ENCODE peak calls at places on chromosomes 4 and X, in eight cellular contexts. M is HCT116, R is SK-N-SH, C is GM23338, E is HepG2, K is K562, V is GM12878, L is H1. F is an unnamed sample.

GRCh38 chr4:101232074-101232776 is 115.1 kb downstream of the PPP3CA start:
- DNase-seq in M (no peak), R (no peak), C (no peak), E (no peak), K (no peak), V (no peak), L (no peak), F (peak)

GRCh38 chrX:101682723-101683122 is 23.1 kb upstream of the ARMCX2 start:
- DNase-seq in M (no peak), R (no peak), C (no peak), E (no peak), K (no peak), V (no peak), L (no peak), F (peak)

GRCh38 chr4:184310171-184310567 is 92.5 kb upstream of the ENPP6 start:
- DNase-seq in M (no peak), R (no peak), C (peak), E (no peak), K (peak), V (no peak), L (no peak), F (peak)

GRCh38 chr4:124429746-124430250 is 282.7 kb downstream of the ANKRD50 start:
- DNase-seq in M (no peak), R (no peak), C (no peak), E (no peak), K (no peak), V (no peak), L (no peak), F (peak)

GRCh38 chr4:61918507-61919462 is 718.7 kb downstream of the ADGRL3 start:
- DNase-seq in M (no peak), R (no peak), C (no peak), E (no peak), K (no peak), V (no peak), L (no peak), F (no peak)

GRCh38 chr4:143773998-143774898 is 73.8 kb upstream of the FREM3 start:
- DNase-seq in M (peak), R (peak), C (peak), E (peak), K (peak), V (peak), L (peak), F (peak)

GRCh38 chr4:87037921-87038320 is 103.1 kb downstream of the AFF1 start:
- DNase-seq in M (no peak), R (no peak), C (no peak), E (no peak), K (no peak), V (no peak), L (no peak), F (no peak)

GRCh38 chr4:188680667-188681063 is 541.4 kb downstream of the TRIML1 start:
- DNase-seq in M (no peak), R (no peak), C (no peak), E (no peak), K (no peak), V (no peak), L (no peak), F (no peak)

GRCh38 chr4:133150643-133151300 is 1.7 kb downstream of the PCDH10 start:
- DNase-seq in M (no peak), R (peak), C (peak), E (no peak), K (no peak), V (no peak), L (no peak), F (peak)

DNA sequence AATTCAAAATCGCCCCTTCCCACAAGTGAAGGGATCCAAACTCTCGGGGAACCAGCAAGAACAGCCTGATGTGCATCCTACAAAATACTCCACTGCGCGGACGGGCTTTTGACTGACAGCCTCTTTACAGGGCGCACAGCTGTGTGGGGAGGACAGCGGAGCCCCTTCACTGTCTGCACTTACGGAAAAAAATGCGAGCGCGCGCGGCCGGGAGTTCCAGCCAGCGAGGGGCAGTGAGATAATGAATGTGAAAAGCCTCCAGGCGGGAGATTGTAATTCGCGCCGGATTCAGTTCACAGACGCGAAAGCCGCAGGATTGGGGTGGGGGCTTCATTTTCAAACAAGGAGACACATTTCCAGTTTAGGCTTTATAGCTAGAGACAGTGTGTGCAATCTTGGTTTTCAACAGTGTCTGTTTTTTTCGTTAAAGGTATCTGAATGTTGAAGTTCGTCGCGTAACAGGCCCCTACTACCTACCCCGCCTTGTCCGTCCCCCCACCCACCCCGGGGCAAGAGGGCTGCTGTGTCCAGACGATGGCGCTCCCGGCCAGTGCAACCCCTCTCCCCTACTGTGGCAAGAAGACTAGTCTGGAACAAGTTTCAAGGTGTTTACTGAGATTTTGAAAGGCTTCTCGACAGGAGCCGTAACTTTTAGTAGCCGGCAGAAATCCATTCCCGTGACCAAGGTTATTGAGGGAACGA is 1.7 kb upstream of the GPR50 start:
- DNase-seq in M (no peak), R (no peak), C (peak), E (no peak), K (peak), V (no peak), L (no peak), F (no peak)
- H2AFZ ChIP-seq in M (no peak), R (no peak), C (peak), E (no peak), K (no peak), V (no peak), L (peak), F (no peak)

DNA sequence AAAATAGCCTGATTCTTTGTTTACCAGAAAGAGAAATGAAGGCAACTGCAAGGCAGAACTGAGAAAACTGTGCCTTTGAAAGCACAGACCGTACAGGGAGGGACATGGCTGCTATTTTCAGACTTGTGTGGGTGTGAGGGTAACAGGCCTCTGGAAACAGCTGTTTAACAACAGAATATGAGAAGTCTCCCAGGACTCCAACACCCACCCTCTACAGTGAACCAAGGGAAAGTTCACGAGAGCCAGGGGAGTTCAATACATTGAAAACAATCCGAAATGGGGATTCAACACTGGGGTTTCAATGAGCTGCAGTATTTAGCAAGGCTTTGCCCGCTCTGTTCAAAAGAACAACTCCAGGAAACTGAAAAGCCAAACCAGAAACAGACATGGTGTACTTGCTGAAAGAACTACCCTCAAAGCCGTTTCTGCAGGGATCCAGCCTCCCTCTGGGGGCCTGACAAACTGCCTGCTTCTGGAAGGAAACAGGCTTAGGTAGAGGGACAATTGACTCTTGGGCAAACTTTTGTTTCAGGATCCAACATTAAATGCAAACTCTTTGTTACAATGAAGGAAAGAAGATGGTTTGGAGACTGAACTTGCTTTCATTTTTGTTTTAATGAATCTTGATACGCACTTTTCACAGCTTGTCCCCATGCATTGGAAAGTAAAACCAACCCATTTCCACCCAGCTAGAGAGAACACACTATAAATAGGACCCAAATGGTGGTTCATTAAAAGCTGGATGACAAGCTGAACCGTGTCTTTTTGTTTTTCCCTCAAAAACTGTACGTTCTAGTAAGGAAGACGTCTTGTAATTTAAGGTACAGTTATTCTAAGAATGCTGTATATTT is 95.5 kb upstream of the EGFL6 start:
- DNase-seq in M (no peak), R (no peak), C (no peak), E (no peak), K (no peak), V (peak), L (no peak), F (no peak)
- H3K4me2 ChIP-seq in M (no peak), R (peak), C (no peak), E (no peak), K (no peak), V (peak), L (no peak), F (no peak)

GRCh38 chr4:66923081-66923865 is 622.0 kb downstream of the CENPC start:
- DNase-seq in M (no peak), R (no peak), C (no peak), E (no peak), K (no peak), V (no peak), L (no peak), F (no peak)
- TF ChIP-seq POLR2AphosphoS5 in M (no peak), R (no peak), C (no peak), E (no peak), K (no peak), V (no peak), L (no peak), F (no peak)

DNA sequence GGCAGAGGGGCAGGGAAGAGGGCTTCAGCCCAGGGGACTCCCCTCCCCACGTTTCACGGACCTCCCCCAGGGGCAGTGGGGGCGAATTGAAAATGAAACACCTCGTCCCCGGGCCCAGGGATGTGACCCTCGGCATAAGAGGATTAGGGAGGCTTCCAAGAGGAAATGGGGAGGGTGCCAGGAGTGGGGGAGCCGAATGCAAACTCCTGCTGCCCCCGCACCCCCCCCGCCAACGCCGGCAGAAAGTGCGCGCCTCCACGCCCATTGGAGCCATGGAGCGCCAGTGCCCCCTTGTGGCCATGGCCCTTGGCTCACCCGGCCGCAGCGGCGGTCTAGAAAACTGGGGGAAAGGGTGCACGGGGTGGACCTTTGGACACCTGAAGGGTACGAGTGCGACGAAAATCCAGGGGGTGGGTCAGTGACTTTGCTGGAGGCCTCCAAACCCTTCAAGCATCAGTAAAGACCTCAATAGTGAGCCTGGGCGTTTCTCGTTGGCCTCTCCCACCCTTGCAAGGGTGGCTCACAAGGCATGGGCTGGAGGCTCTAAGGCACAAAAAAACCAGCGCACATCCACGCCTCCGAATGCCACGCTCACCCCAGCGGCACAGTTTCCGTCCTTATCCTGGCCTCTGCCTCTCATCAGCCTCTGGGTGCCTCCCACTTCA is 120.8 kb upstream of the PJA1 start:
- DNase-seq in M (peak), R (peak), C (peak), E (no peak), K (peak), V (no peak), L (no peak), F (no peak)
- H2AFZ ChIP-seq in M (no peak), R (no peak), C (peak), E (no peak), K (no peak), V (no peak), L (no peak), F (peak)

DNA sequence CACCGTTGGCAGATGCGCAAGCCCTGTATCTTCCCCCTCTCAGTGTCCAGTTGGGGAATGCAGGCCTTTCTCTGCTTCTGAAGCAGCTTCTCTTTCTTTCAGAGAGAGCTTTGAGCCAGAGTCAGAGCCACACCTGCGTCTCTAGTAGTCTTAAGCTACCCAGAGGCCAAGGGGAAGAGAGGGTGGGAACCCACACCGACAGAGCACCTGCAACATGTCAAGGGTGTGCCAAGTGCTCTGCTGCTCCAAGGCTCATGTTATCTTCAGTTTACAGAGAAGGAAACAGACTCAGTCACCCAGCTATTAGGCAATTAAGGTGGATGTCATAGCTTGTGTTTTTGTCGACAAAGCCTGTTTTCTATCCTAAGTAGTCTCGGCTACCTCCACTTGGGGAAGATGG is 22.7 kb upstream of the RNF212 start:
- DNase-seq in M (no peak), R (no peak), C (no peak), E (no peak), K (no peak), V (no peak), L (no peak), F (no peak)
- H3K4me2 ChIP-seq in M (no peak), R (no peak), C (no peak), E (no peak), K (no peak), V (no peak), L (no peak), F (no peak)

DNA sequence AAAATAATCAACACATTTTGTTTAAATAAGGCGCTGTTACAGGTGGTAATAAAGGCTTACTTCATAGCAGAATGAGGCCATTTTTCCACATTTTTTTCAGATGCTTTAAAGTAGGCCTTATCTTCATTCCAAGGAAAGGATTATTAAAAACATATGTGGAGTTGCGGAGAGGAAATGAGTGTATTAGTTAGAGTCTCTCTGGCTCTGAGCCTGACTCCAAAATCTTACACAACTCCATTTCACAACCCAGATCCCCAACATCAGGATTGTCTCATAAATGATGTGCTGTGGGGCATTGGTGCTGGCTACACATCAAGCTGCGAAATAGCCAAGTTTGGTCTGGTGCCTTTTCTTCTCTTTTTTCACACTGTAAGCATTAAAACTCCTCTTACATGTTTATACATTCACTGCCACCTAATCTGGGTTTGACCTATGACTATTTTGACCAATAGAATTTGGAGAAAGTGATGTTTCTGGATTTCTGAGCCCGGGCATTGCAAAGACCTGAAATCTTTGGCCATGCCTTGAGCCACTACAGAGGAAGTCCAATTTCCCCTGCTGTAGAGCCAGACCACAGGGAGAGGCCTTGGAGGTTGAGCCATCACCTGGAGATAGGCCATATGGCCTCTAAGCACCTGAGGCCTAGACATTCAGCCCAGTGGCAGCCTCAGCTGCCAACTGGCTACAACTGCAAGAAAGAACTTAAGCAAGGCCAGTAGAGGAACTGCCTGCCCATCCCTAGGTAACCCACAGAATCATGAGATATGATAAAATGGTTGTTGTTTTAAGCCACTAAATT is 16.7 kb upstream of the SOD3 start:
- DNase-seq in M (no peak), R (no peak), C (no peak), E (no peak), K (no peak), V (no peak), L (no peak), F (no peak)
- TF ChIP-seq POLR2AphosphoS5 in M (no peak), R (peak), C (no peak), E (no peak), K (no peak), V (no peak), L (no peak), F (no peak)

GRCh38 chrX:18810416-18810815 is 103.0 kb downstream of the PPEF1 start:
- DNase-seq in M (no peak), R (no peak), C (no peak), E (no peak), K (no peak), V (no peak), L (no peak), F (no peak)

DNA sequence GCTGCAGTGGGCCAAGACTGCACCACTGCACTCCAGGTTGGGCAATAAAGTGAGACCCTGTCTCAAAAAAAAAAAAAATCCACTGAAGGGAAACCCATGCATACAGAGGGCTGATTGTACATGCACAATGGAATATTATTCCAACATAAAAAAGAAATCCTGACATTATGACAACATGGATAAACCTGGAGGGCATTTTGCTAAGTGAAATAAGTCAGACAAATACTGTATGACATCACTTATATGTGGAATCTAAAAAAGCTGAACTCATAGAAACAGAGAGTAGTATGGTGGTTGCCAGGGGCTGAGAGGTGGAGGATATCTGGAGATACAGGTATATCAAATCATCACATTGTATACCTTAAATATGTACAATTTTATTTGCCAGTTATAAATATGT is 102.2 kb downstream of the PPEF1 start:
- DNase-seq in M (no peak), R (no peak), C (no peak), E (no peak), K (no peak), V (no peak), L (no peak), F (no peak)
- H2AFZ ChIP-seq in M (no peak), R (no peak), C (no peak), E (no peak), K (no peak), V (no peak), L (no peak), F (no peak)

DNA sequence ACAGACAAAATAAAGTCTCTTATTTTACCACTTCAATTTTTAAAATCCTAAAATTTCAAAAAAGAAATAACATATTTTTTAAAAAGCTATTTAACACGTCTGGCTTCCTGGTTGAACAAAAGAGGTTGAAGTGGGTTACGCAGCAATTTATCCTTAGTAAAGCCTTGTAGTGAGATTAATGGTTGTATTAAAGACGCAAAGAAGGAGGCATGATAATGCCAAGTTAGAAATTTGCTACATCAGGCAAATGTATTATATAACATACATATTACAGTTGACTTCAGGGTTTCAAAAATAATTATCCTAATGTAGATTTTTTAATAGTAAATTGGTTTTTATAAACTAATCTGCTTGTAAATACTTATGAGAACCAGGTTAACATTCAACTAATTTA is 35.3 kb downstream of the ANKRD17 start:
- DNase-seq in M (no peak), R (no peak), C (no peak), E (no peak), K (no peak), V (no peak), L (no peak), F (no peak)
- H3K4me2 ChIP-seq in M (peak), R (peak), C (peak), E (no peak), K (peak), V (peak), L (no peak), F (peak)

DNA sequence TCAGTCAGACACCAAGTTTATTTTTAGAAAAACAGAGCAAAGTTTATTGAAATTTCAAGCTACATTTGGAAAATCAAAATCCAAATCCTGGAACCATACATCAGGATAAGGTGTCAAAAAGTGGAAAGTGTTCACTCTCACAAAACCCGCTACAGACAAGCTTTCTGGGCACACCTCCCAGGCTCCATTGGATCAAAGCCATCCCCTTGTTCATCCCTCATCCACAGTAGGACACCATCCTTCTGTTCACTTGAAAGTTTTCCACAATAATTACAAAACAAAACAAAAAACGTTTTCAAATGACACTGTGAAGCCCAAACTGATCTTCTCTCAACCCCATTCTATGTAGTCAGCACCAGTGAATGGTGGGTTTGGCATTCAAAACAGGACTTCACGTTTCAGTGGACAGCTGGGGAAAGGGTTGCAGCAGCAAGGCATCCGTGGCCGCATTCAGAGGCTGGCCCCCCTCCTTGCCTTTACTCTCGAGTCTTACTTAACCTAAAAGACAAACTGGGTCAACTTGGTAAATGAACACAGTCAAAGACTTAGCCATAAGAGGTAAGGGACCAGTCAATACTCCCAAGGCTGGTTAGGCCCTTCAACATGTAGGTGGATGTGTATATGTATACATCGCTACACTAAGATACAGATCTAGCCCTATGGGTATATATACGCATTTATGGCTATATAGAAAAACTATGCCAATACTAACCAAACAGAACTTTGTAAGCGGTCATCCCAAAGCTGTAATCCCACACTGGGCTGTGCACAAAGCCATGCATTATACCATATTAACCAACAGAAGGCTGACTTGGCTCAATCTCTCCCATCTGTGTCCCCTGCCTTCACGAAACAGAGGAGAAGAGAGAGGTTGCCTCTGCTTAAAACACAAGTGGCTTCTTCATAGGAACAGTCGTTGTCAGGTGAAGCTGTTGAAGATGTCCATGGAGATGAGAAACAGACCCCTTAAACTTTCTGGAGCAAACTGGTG is 62.1 kb downstream of the TSC22D3 start:
- DNase-seq in M (no peak), R (no peak), C (no peak), E (no peak), K (no peak), V (no peak), L (no peak), F (no peak)
- TF ChIP-seq POLR2AphosphoS5 in M (no peak), R (no peak), C (no peak), E (no peak), K (no peak), V (peak), L (no peak), F (no peak)